ENCODE peak calls at places on chromosomes 4 and X, in four cellular contexts. W is K562, X is transverse colon, B is sigmoid colon. N is an unnamed sample.

GRCh38 chr4:32985256-32985655 is 2265.1 kb downstream of the PCDH7 start:
- DNase-seq in W (no peak), X (no peak), B (no peak), N (no peak)

GRCh38 chr4:14934704-14935390 is 67.4 kb upstream of the CPEB2 start:
- DNase-seq in W (no peak), X (no peak), B (no peak), N (no peak)

GRCh38 chr4:101210331-101210730 is 137.0 kb downstream of the PPP3CA start:
- DNase-seq in W (no peak), X (no peak), B (no peak), N (no peak)

GRCh38 chrX:40331353-40331752 is 233.6 kb upstream of the BCOR start:
- DNase-seq in W (no peak), X (no peak), B (no peak), N (no peak)

GRCh38 chrX:40086569-40087335 is 11.0 kb downstream of the BCOR start:
- DNase-seq in W (no peak), X (no peak), B (peak), N (no peak)

GRCh38 chrX:68895339-68896250 is 66.8 kb downstream of the EFNB1 start:
- DNase-seq in W (peak), X (peak), B (peak), N (peak)

GRCh38 chrX:97705936-97706335 is 822.2 kb downstream of the RPA4 start:
- DNase-seq in W (no peak), X (no peak), B (no peak), N (no peak)

GRCh38 chrX:76555816-76556215 is 128.3 kb downstream of the MAGEE1 start:
- DNase-seq in W (peak), X (no peak), B (no peak), N (no peak)

GRCh38 chrX:101602077-101602476 is 15.7 kb downstream of the ARMCX6 start:
- DNase-seq in W (no peak), X (no peak), B (no peak), N (no peak)

GRCh38 chrX:14875624-14876023 is 2.4 kb downstream of the MOSPD2 start:
- DNase-seq in W (no peak), X (no peak), B (no peak), N (no peak)

GRCh38 chr4:8830056-8830455 is 41.6 kb downstream of the HMX1 start:
- DNase-seq in W (no peak), X (no peak), B (peak), N (no peak)

GRCh38 chrX:86946569-86946968 is 571.0 kb upstream of the KLHL4 start:
- DNase-seq in W (peak), X (no peak), B (no peak), N (no peak)

GRCh38 chrX:45323387-45323786 is 122.7 kb upstream of the DIPK2B start:
- DNase-seq in W (no peak), X (no peak), B (no peak), N (no peak)

GRCh38 chr4:52711834-52712171 is 39.4 kb downstream of the ERVMER34-1 start:
- DNase-seq in W (no peak), X (no peak), B (no peak), N (no peak)

GRCh38 chr4:76216975-76217814 is 3.6 kb upstream of the SCARB2 start:
- DNase-seq in W (no peak), X (no peak), B (no peak), N (no peak)

GRCh38 chr4:8605289-8605688 is 12.7 kb downstream of the CPZ start:
- DNase-seq in W (no peak), X (no peak), B (no peak), N (no peak)

GRCh38 chrX:38514014-38514854 is 47.1 kb upstream of the TSPAN7 start:
- DNase-seq in W (no peak), X (no peak), B (no peak), N (no peak)

GRCh38 chr4:165563851-165564250 is 185.0 kb downstream of the CPE start:
- DNase-seq in W (no peak), X (no peak), B (no peak), N (no peak)

GRCh38 chr4:104436542-104436941 is 58.2 kb downstream of the CXXC4 start:
- DNase-seq in W (no peak), X (no peak), B (no peak), N (no peak)

GRCh38 chr4:176451441-176451840 is 131.7 kb downstream of the SPCS3 start:
- DNase-seq in W (no peak), X (no peak), B (no peak), N (no peak)

GRCh38 chr4:142817442-142817841 is 28.7 kb downstream of the INPP4B start:
- DNase-seq in W (no peak), X (no peak), B (no peak), N (no peak)

DNA sequence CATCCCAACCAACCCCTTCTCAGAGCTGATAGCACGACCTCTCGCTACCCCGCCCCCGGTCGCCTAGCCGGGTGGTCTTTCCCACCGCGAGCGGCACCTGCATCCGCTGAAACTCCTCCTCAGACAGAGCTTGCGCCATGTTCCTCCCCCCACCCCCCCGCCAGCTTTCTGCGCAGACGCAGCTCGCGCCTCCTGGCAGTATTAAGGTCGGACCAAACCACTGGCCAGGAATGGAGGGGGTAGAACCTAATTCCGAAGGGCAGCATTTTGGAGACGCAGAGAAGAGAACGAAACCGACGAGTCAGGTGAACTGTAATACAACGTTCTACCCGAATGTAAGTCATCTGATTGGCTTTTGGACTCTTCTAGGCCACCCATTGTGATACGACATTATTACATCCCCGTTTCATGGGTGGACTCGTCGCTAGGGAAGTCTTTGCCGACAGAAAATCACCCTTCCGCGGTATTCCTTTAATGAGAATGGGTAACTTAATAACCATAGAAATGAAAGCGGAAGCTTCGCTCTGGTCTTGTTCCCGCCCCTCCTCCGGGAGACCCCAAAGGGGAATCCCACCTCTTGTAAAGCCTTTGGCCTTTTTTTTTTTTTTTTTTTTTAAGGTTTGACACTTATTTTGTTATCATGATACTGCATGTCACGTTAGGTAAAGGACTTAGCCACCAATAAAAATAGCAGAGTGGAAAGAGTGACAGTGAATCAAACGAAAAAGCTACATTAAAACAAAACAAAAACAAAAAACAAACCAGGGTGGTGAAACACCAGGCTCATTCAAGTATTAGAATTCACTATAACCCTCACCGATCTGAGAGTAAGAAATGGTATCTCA is at the start of gene GRIPAP1:
- DNase-seq in W (peak), X (peak), B (peak), N (peak)
- TF ChIP-seq POLR2AphosphoS5 in W (peak), X (peak), B (peak), N (no peak)

GRCh38 chr4:2743518-2744445 is 12.4 kb downstream of the TNIP2 start:
- DNase-seq in W (no peak), X (peak), B (no peak), N (no peak)
- TF ChIP-seq POLR2A in W (no peak), X (no peak), B (no peak), N (no peak)

GRCh38 chr4:168551945-168552695 is 55.3 kb downstream of the PALLD start:
- DNase-seq in W (peak), X (no peak), B (no peak), N (no peak)
- TF ChIP-seq CTCF in W (peak), X (no peak), B (no peak), N (no peak)

DNA sequence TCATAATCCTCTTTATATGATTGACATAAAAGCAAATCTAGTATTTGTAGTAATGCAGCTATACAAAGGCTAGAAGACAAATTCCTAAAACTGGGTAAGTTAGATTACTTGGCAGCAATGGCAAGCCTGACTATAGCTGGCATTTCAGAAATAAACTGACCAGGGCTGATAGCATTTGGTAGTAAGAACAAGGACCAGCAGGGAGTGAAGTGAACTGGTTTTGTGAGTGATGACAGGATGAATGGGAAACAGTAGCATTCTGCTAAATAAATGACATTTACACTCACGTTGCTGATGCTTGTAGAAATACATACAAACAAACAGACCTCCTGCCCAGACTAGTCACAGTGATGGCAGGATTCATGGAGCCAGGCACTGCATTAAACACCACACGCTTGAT is 31.5 kb upstream of the TNIP3 start:
- DNase-seq in W (no peak), X (no peak), B (no peak), N (no peak)
- TF ChIP-seq POLR2AphosphoS5 in W (no peak), X (no peak), B (no peak), N (no peak)

DNA sequence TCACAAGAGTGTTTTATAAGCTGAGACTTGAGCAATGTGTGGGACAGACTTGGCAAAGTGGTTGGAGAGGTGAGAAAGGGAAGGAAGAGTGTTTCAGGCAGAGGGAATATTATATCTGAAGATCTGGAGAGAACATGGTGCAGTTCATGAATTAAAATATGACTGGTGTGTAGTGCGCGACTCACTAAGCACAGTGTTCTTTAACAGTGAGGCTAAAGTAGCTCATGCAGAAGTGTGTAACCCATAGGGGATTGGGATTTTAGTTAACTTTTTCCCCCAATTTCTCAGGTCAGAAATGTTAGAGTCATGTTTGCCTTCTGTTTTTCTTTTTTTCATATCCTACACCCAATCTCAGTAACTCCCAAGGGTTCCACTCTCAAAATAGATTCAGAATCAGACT is 9.7 kb downstream of the MTHFD2L start:
- DNase-seq in W (no peak), X (no peak), B (no peak), N (no peak)
- TF ChIP-seq POLR2A in W (peak), X (no peak), B (no peak), N (no peak)

GRCh38 chr4:139740531-139741041 is 75.0 kb downstream of the MGST2 start:
- DNase-seq in W (no peak), X (peak), B (peak), N (peak)
- TF ChIP-seq CTCF in W (peak), X (no peak), B (no peak), N (no peak)

GRCh38 chr4:169567916-169568315 is 44.5 kb downstream of the NEK1 start:
- DNase-seq in W (no peak), X (no peak), B (no peak), N (no peak)
- TF ChIP-seq POLR2AphosphoS5 in W (no peak), X (no peak), B (no peak), N (no peak)

N was measured in breast epithelium.